ENCODE peak calls at places on chromosomes 16 and 17, in ten cellular contexts. C is amniotic epithelial cell; L is T-helper 1 cell; J is nucleus accumbens; A is activated gamma-delta T cell treated with Interleukin-2 at 50 U/mL for 16 hours; E is activated T-helper 1 cell treated with anti-CD3 and anti-CD28 coated beads, Interleukin-12 subunit alpha, Interleukin-12 subunit beta, Interleukin-2, Interleukin-4 antibody, amounts not matched to agents 30 ng/mL and 10 ng/mL and 1 ng/mL, durations not matched to agents 14 hours and 24 hours and 36 hours; F is NCI-H1417; K is stimulated activated CD4-positive, alpha-beta T cell treated with anti-CD3 and anti-CD28 coated beads, Interleukin-4, amount 100 ng/mL, for 48 hours; R is HTR-8/SVneo; I is posterior vena cava. M is an unnamed sample.

GRCh38 chr16:57366544-57367040 is 5.7 kb upstream of the CX3CL1 start:
- DNase-seq in C (peak), L (no peak), J (no peak), A (no peak), E (no peak), F (no peak), K (no peak), R (no peak), I (peak), M (peak)

GRCh38 chr16:13391337-13391736 is 489.9 kb downstream of the SHISA9 start:
- DNase-seq in C (no peak), L (no peak), J (no peak), A (no peak), E (no peak), F (no peak), K (no peak), R (no peak), I (no peak), M (no peak)

GRCh38 chr17:40084477-40084876 is 15.9 kb downstream of the NR1D1 start:
- DNase-seq in C (no peak), L (no peak), J (no peak), A (no peak), E (no peak), F (no peak), K (no peak), R (no peak), I (no peak), M (no peak)

GRCh38 chr17:6868579-6868978 is 37.0 kb upstream of the TEKT1 start:
- DNase-seq in C (no peak), L (no peak), J (no peak), A (no peak), E (no peak), F (no peak), K (no peak), R (no peak), I (no peak), M (no peak)

GRCh38 chr17:32794533-32795246 is 82.2 kb downstream of the MYO1D start:
- DNase-seq in C (no peak), L (no peak), J (no peak), A (no peak), E (no peak), F (no peak), K (no peak), R (no peak), I (no peak), M (no peak)

GRCh38 chr17:45246861-45247428 is 14.9 kb downstream of the SPATA32 start:
- DNase-seq in C (no peak), L (no peak), J (no peak), A (no peak), E (no peak), F (no peak), K (no peak), R (no peak), I (no peak), M (no peak)

GRCh38 chr17:28549274-28550132 is 2.9 kb downstream of the UNC119 start:
- DNase-seq in C (no peak), L (peak), J (no peak), A (peak), E (peak), F (no peak), K (peak), R (no peak), I (peak), M (no peak)

GRCh38 chr17:32310927-32311568 is 30.9 kb downstream of the C17orf75 start:
- DNase-seq in C (no peak), L (no peak), J (no peak), A (no peak), E (no peak), F (no peak), K (no peak), R (no peak), I (peak), M (peak)

GRCh38 chr17:48392836-48393235 is 37.2 kb downstream of the SKAP1 start:
- DNase-seq in C (no peak), L (no peak), J (no peak), A (no peak), E (no peak), F (no peak), K (no peak), R (no peak), I (no peak), M (no peak)

GRCh38 chr17:7019406-7019805 is 3.4 kb upstream of the BCL6B start:
- DNase-seq in C (no peak), L (no peak), J (no peak), A (no peak), E (no peak), F (no peak), K (no peak), R (no peak), I (peak), M (no peak)

GRCh38 chr16:85415196-85415988 is 197.7 kb upstream of the GSE1 start:
- DNase-seq in C (no peak), L (no peak), J (no peak), A (no peak), E (no peak), F (no peak), K (no peak), R (no peak), I (peak), M (no peak)

GRCh38 chr16:17002557-17002956 is 468.2 kb downstream of the XYLT1 start:
- DNase-seq in C (no peak), L (no peak), J (no peak), A (no peak), E (no peak), F (no peak), K (no peak), R (no peak), I (no peak), M (no peak)

GRCh38 chr17:62791235-62792121 is 16.6 kb downstream of the MARCHF10 start:
- DNase-seq in C (peak), L (no peak), J (no peak), A (no peak), E (no peak), F (no peak), K (no peak), R (peak), I (no peak), M (no peak)

GRCh38 chr16:84362410-84362809 is 5.9 kb upstream of the ATP2C2 start:
- DNase-seq in C (no peak), L (no peak), J (peak), A (no peak), E (no peak), F (peak), K (no peak), R (no peak), I (no peak), M (peak)

GRCh38 chr16:17101646-17102045 is 369.1 kb downstream of the XYLT1 start:
- DNase-seq in C (no peak), L (no peak), J (no peak), A (no peak), E (no peak), F (no peak), K (no peak), R (no peak), I (no peak), M (no peak)

GRCh38 chr16:47888142-47888541 is 267.7 kb downstream of the ABCC12 start:
- DNase-seq in C (peak), L (no peak), J (no peak), A (no peak), E (no peak), F (no peak), K (no peak), R (peak), I (no peak), M (no peak)

GRCh38 chr16:61871837-61872777 is 164.1 kb downstream of the CDH8 start:
- DNase-seq in C (no peak), L (no peak), J (no peak), A (no peak), E (no peak), F (no peak), K (no peak), R (no peak), I (no peak), M (no peak)

GRCh38 chr17:70313031-70313430 is 143.7 kb downstream of the KCNJ2 start:
- DNase-seq in C (no peak), L (no peak), J (no peak), A (no peak), E (no peak), F (no peak), K (no peak), R (no peak), I (no peak), M (no peak)